ENCODE peak calls at places on chromosome 18, in four cellular contexts. A is K562, Q is GM12878, S is HepG2. J is an unnamed sample.

GRCh38 chr18:41967680-41968079 is 12.6 kb downstream of the PIK3C3 start:
- DNase-seq in A (no peak), Q (no peak), S (no peak), J (no peak)

GRCh38 chr18:43662657-43663056 is 385.4 kb upstream of the SYT4 start:
- DNase-seq in A (no peak), Q (no peak), S (no peak), J (no peak)

GRCh38 chr18:62425465-62426190 is 97.2 kb upstream of the ZCCHC2 start:
- DNase-seq in A (peak), Q (no peak), S (peak), J (peak)

GRCh38 chr18:24631238-24632025 is 171.0 kb downstream of the HRH4 start:
- DNase-seq in A (no peak), Q (no peak), S (no peak), J (peak)

GRCh38 chr18:14900435-14900834 is 152.5 kb downstream of the ANKRD30B start:
- DNase-seq in A (no peak), Q (no peak), S (no peak), J (no peak)

GRCh38 chr18:48300463-48300961 is 108.7 kb downstream of the ZBTB7C start:
- DNase-seq in A (peak), Q (no peak), S (no peak), J (peak)

GRCh38 chr18:48765053-48765452 is 185.7 kb downstream of the SMAD7 start:
- DNase-seq in A (no peak), Q (no peak), S (no peak), J (no peak)

GRCh38 chr18:48545690-48546365 is 7.0 kb downstream of the CTIF start:
- DNase-seq in A (peak), Q (no peak), S (no peak), J (peak)

GRCh38 chr18:23967321-23968089 is 47.0 kb upstream of the TTC39C start:
- DNase-seq in A (no peak), Q (peak), S (no peak), J (no peak)

GRCh38 chr18:51150430-51150746 is 47.1 kb downstream of the MEX3C start:
- DNase-seq in A (no peak), Q (no peak), S (no peak), J (no peak)

GRCh38 chr18:3411854-3412268 is 38.1 kb upstream of the TGIF1 start:
- DNase-seq in A (no peak), Q (no peak), S (no peak), J (peak)

GRCh38 chr18:53698907-53699306 is 525.6 kb downstream of the MBD2 start:
- DNase-seq in A (no peak), Q (no peak), S (peak), J (peak)

GRCh38 chr18:48749768-48750167 is 201.0 kb downstream of the SMAD7 start:
- DNase-seq in A (no peak), Q (no peak), S (no peak), J (no peak)

GRCh38 chr18:63604791-63605567 is 17.8 kb downstream of the SERPINB13 start:
- DNase-seq in A (no peak), Q (no peak), S (no peak), J (no peak)

GRCh38 chr18:2905802-2906521 is 59.2 kb downstream of the EMILIN2 start:
- DNase-seq in A (no peak), Q (no peak), S (peak), J (peak)

GRCh38 chr18:58605027-58606020 is 23.6 kb downstream of the ALPK2 start:
- DNase-seq in A (no peak), Q (peak), S (peak), J (no peak)

GRCh38 chr18:48663931-48664847 is 125.4 kb downstream of the CTIF start:
- DNase-seq in A (peak), Q (no peak), S (peak), J (peak)

GRCh38 chr18:2148823-2149222 is 422.5 kb downstream of the METTL4 start:
- DNase-seq in A (no peak), Q (no peak), S (no peak), J (no peak)

GRCh38 chr18:55579471-55579870 is 8.5 kb downstream of the TCF4 start:
- DNase-seq in A (no peak), Q (no peak), S (no peak), J (no peak)

GRCh38 chr18:57422313-57422872 is 12.8 kb upstream of the ONECUT2 start:
- DNase-seq in A (no peak), Q (no peak), S (peak), J (no peak)

GRCh38 chr18:5600376-5601071 is 56.7 kb upstream of the EPB41L3 start:
- DNase-seq in A (no peak), Q (no peak), S (peak), J (no peak)

GRCh38 chr18:51154664-51155063 is 42.8 kb downstream of the MEX3C start:
- DNase-seq in A (no peak), Q (no peak), S (no peak), J (no peak)

GRCh38 chr18:2083691-2084090 is 487.6 kb downstream of the METTL4 start:
- DNase-seq in A (no peak), Q (no peak), S (no peak), J (peak)

GRCh38 chr18:46141199-46141598 is 37.0 kb downstream of the HAUS1 start:
- DNase-seq in A (no peak), Q (no peak), S (no peak), J (no peak)

GRCh38 chr18:49016648-49017539 is 66.1 kb upstream of the SMAD7 start:
- DNase-seq in A (peak), Q (no peak), S (peak), J (no peak)

GRCh38 chr18:10072659-10073309 is 159.0 kb downstream of the VAPA start:
- DNase-seq in A (no peak), Q (no peak), S (no peak), J (no peak)
- TF ChIP-seq CBFB in A (no peak), Q (no peak), S (no peak), J (no peak)

DNA sequence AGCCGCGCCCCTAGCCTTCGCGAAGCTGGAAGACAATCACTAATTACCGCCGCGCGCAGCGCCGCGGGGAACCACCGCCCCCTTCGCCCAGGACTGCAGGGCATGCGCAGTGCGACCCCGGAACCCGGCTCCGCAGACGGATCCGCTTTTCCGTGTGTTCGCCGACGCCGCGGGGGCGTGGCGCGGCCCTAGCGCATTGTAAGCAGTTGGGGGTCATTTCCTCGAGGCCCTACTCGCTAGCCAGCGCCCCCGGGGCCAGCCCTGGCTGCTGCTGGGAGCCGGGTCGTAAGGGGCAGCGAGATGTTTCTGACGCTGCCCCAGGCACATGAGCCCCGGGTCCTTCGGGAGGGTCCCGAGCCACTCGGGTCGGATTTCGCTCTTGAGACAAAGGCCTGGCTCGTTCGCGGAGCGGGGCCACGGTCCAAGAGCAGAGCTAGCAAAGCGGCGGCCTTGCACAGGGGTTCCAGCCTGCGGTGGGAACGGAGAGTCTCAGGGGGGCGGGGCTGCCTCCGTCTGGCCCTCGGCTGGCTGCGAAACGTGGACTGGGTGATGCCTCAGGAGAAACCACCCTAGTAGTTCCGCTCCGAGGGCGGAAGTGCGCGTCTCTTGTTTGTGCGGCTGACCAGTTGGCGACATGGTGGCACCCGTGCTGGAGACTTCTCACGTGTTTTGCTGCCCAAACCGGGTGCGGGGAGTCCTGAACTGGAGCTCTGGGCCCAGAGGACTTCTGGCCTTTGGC is at the start of the genes ELP2 and SLC39A6:
- DNase-seq in A (peak), Q (peak), S (peak), J (peak)
- TF ChIP-seq CREM in A (peak), Q (peak), S (peak), J (peak)

DNA sequence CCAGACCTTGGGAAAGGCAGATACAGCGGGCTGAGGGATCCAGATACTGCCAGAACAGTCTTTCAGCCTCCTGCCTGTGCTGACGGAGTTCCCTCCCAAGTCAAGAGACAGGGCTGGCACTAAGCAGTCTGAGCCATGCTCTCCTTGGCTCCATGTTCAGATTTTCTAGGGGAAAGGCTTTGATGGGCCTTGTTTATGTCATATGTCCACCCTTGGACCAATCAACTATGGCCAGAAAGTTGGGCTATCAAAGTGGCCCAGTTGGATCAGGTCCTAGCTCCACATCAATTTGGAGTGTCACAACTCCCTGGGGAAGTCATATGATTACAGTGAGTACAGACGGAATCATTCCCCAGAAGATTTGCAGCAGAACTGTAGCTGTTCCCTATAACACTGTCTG is 152.0 kb downstream of the GREB1L start:
- DNase-seq in A (no peak), Q (no peak), S (no peak), J (no peak)
- TF ChIP-seq CBFB in A (no peak), Q (no peak), S (no peak), J (no peak)

GRCh38 chr18:60493066-60493465 is 120.5 kb upstream of the MC4R start:
- DNase-seq in A (no peak), Q (no peak), S (no peak), J (peak)
- TF ChIP-seq CREM in A (no peak), Q (no peak), S (no peak), J (no peak)

DNA sequence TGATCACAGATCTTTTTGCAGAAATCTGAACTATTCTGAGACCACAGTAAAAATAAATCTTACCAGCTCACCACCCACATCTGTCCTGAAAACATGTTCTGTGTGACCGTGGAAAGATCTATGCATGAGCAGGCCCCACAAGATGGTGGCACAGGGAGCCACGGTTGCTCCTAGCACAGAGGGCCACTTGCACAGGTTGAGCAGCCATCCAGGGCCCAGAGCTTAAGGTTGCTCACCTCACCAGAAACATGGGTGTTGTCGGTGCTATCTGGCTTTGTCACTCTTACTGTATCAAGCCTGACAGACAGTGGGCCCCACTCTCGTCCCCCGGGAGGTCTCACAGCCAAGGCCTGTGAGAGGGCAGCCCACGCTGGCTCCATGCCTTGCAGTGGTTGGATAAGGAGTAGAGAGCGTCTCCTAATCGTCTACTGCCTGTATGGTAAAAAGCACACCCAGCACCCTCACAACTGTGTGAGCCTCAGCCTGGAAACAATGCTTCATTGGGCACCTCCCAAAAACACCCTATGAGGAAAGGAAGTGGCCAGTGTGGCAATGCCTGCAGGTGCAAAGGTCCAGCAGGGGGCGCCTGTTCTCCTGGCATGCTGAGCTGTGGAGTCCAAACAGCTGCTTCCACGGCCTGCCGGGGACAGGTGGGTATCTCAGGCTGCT is 19.6 kb downstream of the TUBB6 start:
- DNase-seq in A (peak), Q (no peak), S (peak), J (peak)
- TF ChIP-seq CBFB in A (no peak), Q (no peak), S (no peak), J (no peak)

GRCh38 chr18:10436160-10436559 is 18.3 kb upstream of the APCDD1 start:
- DNase-seq in A (no peak), Q (no peak), S (no peak), J (no peak)

GRCh38 chr18:10437837-10438236 is 16.6 kb upstream of the APCDD1 start:
- DNase-seq in A (peak), Q (no peak), S (no peak), J (no peak)

GRCh38 chr18:10430696-10431095 is 23.7 kb upstream of the APCDD1 start:
- DNase-seq in A (no peak), Q (no peak), S (no peak), J (no peak)

GRCh38 chr18:10431680-10432079 is 22.8 kb upstream of the APCDD1 start:
- DNase-seq in A (no peak), Q (no peak), S (no peak), J (no peak)

GRCh38 chr18:10432781-10433180 is 21.7 kb upstream of the APCDD1 start:
- DNase-seq in A (no peak), Q (no peak), S (no peak), J (no peak)
- TF ChIP-seq CREM in A (no peak), Q (no peak), S (no peak), J (no peak)

GRCh38 chr18:79612291-79613108 is 67.1 kb upstream of the CTDP1 start:
- DNase-seq in A (no peak), Q (no peak), S (no peak), J (no peak)

GRCh38 chr18:79609841-79610281 is 69.7 kb upstream of the CTDP1 start:
- DNase-seq in A (no peak), Q (no peak), S (no peak), J (no peak)

GRCh38 chr18:79611040-79611681 is 68.4 kb upstream of the CTDP1 start:
- DNase-seq in A (peak), Q (no peak), S (no peak), J (peak)

GRCh38 chr18:79609021-79609461 is 70.6 kb upstream of the CTDP1 start:
- DNase-seq in A (no peak), Q (no peak), S (no peak), J (no peak)

GRCh38 chr18:79610461-79611039 is 69.1 kb upstream of the CTDP1 start:
- DNase-seq in A (peak), Q (no peak), S (no peak), J (no peak)
- TF ChIP-seq CBFB in A (no peak), Q (no peak), S (no peak), J (no peak)

DNA sequence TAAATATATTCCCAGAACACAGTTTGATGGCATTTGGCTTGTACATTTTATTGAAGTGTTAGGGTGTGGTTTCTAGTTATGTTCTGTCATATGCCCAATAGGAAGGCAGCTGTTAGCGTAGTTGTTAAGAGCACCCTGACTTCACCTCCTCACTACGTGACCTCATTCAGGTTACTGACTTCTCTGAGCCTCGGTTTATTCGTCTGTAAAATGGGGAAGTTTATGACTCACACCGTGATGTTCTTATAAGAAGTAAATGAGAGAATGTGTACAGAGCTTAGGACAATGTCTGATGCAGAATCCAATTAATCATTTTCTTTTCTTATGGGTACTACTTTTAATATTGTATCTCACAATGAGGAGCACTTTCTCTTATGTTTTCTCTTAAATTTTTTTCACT is 226.0 kb downstream of the PTPRM start:
- DNase-seq in A (no peak), Q (no peak), S (no peak), J (no peak)
- TF ChIP-seq CREM in A (no peak), Q (no peak), S (no peak), J (no peak)

DNA sequence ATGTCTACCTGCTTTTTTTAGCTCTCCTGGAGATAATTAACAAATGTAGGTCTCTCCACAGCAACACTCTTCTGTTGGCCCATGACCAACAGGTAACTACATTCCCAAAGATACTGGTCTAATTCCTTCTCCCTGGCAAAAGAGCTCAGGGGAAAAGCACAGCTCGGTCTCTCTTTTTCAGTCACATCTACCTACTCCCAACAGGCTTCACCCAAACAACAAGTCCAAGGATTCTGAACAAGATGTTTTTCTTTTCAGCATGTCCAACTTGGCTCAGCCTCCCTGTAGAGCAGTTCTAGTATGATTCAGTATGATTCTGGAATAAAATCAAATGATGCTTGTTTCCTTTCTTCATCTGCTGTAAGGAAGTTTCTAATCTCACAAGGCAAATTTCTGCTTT is 1704.8 kb upstream of the PIK3C3 start:
- DNase-seq in A (no peak), Q (no peak), S (no peak), J (no peak)
- TF ChIP-seq CBFB in A (no peak), Q (no peak), S (no peak), J (no peak)

J was measured in WTC11.